ENCODE peak calls at places on chromosomes 6 and 20, in five cellular contexts. V, K, J, A and P are unnamed samples.

GRCh38 chr20:44495257-44495656 is 19.6 kb downstream of the TTPAL start:
- DNase-seq in V (peak; percentile 63), K (no peak), A (no peak), J (no peak), P (peak; percentile 29)

GRCh38 chr20:48818481-48818987 is 9.3 kb downstream of the PREX1 start:
- DNase-seq in K (no peak), A (peak; percentile 26), J (peak; percentile 20), V (no peak), P (no peak)

GRCh38 chr20:36173451-36173933 is 19.0 kb downstream of the EPB41L1 start:
- DNase-seq in V (peak; percentile 52), A (no peak), J (no peak), K (peak; percentile 41), P (no peak)

GRCh38 chr6:85580878-85581267 is 12.8 kb downstream of the SNX14 start:
- DNase-seq in J (no peak), A (no peak), V (peak; percentile 55), K (no peak), P (peak; percentile 21)

GRCh38 chr6:74605942-74606341 is 599.9 kb downstream of the COL12A1 start:
- DNase-seq in J (no peak), V (no peak), A (no peak), K (no peak), P (no peak)

GRCh38 chr6:3825851-3826581 is 23.2 kb upstream of the FAM50B start:
- DNase-seq in K (peak; percentile 61), J (no peak), A (peak; percentile 78), V (peak; percentile 99), P (peak; percentile 98)

GRCh38 chr6:55108469-55109130 is 65.7 kb upstream of the HCRTR2 start:
- DNase-seq in K (no peak), A (no peak), J (no peak), V (no peak), P (no peak)

GRCh38 chr6:115882174-115882573 is 178.5 kb downstream of the FRK start:
- DNase-seq in J (no peak), K (no peak), V (no peak), A (no peak), P (no peak)

GRCh38 chr20:17882065-17882833 is 86.3 kb downstream of the SNX5 start:
- DNase-seq in V (no peak), K (no peak), J (no peak), A (no peak), P (no peak)

GRCh38 chr6:168319279-168320051 is at the start of gene DACT2:
- DNase-seq in J (no peak), K (no peak), V (no peak), A (no peak), P (no peak)

GRCh38 chr6:87590989-87591388 is 1.1 kb downstream of the ORC3 start:
- DNase-seq in K (no peak), V (peak; percentile 9), A (no peak), J (no peak), P (no peak)